ENCODE peak calls at places on chromosomes 12 and 14, in nine cellular contexts. P, F, B, O, Z, I, U, L and J are unnamed samples.

GRCh38 chr14:81710232-81710845 is 176.7 kb upstream of the SEL1L start:
- DNase-seq in L (peak), F (peak), B (no peak), P (no peak), U (peak), I (no peak), O (no peak), Z (no peak), J (no peak)

GRCh38 chr14:104554608-104555401 is 24.8 kb upstream of the C14orf180 start:
- DNase-seq in Z (peak), I (peak), O (peak), U (no peak), L (peak), P (peak), F (no peak), B (no peak), J (peak)

GRCh38 chr12:131499160-131499863 is 211.6 kb upstream of the SFSWAP start:
- DNase-seq in P (no peak), U (no peak), F (no peak), Z (peak), O (no peak), B (no peak), I (no peak), L (peak), J (no peak)

GRCh38 chr12:6996040-6996441 is 22.2 kb downstream of the LPCAT3 start:
- DNase-seq in P (no peak), B (no peak), O (peak), L (peak), Z (no peak), U (no peak), F (no peak), I (no peak), J (no peak)

GRCh38 chr12:52903285-52903854 is 1.5 kb downstream of the KRT8 start:
- DNase-seq in U (peak), B (peak), I (peak), Z (peak), L (peak), P (peak), O (peak), F (peak), J (peak)

GRCh38 chr14:49134940-49135339 is 451.2 kb downstream of the RPS29 start:
- DNase-seq in P (no peak), O (no peak), U (peak), Z (no peak), F (peak), I (no peak), L (no peak), B (no peak), J (no peak)

GRCh38 chr12:5487971-5488955 is 56.4 kb downstream of the NTF3 start:
- DNase-seq in Z (no peak), F (no peak), L (peak), I (no peak), U (no peak), O (no peak), P (no peak), B (no peak), J (no peak)

GRCh38 chr12:57127101-57127709 is 1.1 kb upstream of the LRP1 start:
- DNase-seq in Z (peak), O (peak), B (peak), F (no peak), P (peak), I (peak), U (peak), L (peak), J (peak)

GRCh38 chr12:109255377-109255776 is 53.7 kb downstream of the FOXN4 start:
- DNase-seq in O (no peak), L (peak), F (peak), P (peak), B (no peak), Z (no peak), U (peak), I (no peak), J (no peak)

GRCh38 chr14:73943083-73943482 is 6.8 kb downstream of the FAM161B start:
- DNase-seq in I (no peak), O (no peak), U (no peak), L (peak), F (no peak), P (no peak), Z (no peak), B (peak), J (no peak)

GRCh38 chr14:84375235-84375634 is 1154.7 kb upstream of the FLRT2 start:
- DNase-seq in B (no peak), P (no peak), F (peak), O (no peak), U (no peak), I (no peak), L (no peak), Z (no peak), J (no peak)

GRCh38 chr12:26704684-26705475 is 128.1 kb downstream of the ITPR2 start:
- DNase-seq in O (no peak), U (no peak), I (no peak), Z (peak), L (peak), F (peak), P (no peak), B (no peak), J (no peak)

GRCh38 chr12:26736563-26737486 is 96.2 kb downstream of the ITPR2 start:
- DNase-seq in I (no peak), Z (no peak), O (no peak), U (no peak), B (no peak), F (no peak), L (peak), P (no peak), J (no peak)

GRCh38 chr12:73445658-73446324 is 1091.8 kb upstream of the ATXN7L3B start:
- DNase-seq in L (no peak), F (no peak), I (no peak), O (no peak), B (no peak), P (no peak), Z (no peak), U (no peak), J (no peak)

GRCh38 chr14:53331247-53331646 is 178.1 kb upstream of the DDHD1 start:
- DNase-seq in I (no peak), Z (no peak), U (no peak), P (no peak), L (peak), B (no peak), F (no peak), O (no peak), J (no peak)

GRCh38 chr12:79934309-79935020 is 432 bp downstream of the PPP1R12A start:
- DNase-seq in O (no peak), B (peak), L (no peak), Z (no peak), F (peak), I (no peak), P (peak), U (peak), J (peak)

GRCh38 chr14:77086017-77086727 is 11.9 kb upstream of the CIPC start:
- DNase-seq in O (no peak), U (peak), L (peak), I (no peak), P (no peak), B (no peak), F (no peak), Z (no peak), J (no peak)

GRCh38 chr14:100486025-100486828 is 101.0 kb downstream of the BEGAIN start:
- DNase-seq in I (peak), L (peak), O (peak), F (peak), B (no peak), P (no peak), U (peak), Z (peak), J (peak)

GRCh38 chr12:122834921-122835692 is at the start of gene HIP1R:
- DNase-seq in F (peak), Z (peak), O (peak), I (no peak), B (no peak), L (peak), U (peak), P (peak), J (peak)

GRCh38 chr12:119693006-119693405 is 25.1 kb downstream of the PRKAB1 start:
- DNase-seq in P (no peak), Z (no peak), B (peak), U (no peak), F (peak), I (no peak), L (peak), O (no peak), J (peak)

GRCh38 chr12:46671102-46671501 is 154.7 kb downstream of the SLC38A4 start:
- DNase-seq in O (no peak), P (no peak), I (no peak), Z (no peak), B (no peak), F (no peak), U (no peak), L (no peak), J (no peak)
- H3K27ac ChIP-seq in O (no peak), P (peak), I (no peak), Z (no peak), B (no peak), F (no peak), U (peak), L (no peak), J (no peak)

DNA sequence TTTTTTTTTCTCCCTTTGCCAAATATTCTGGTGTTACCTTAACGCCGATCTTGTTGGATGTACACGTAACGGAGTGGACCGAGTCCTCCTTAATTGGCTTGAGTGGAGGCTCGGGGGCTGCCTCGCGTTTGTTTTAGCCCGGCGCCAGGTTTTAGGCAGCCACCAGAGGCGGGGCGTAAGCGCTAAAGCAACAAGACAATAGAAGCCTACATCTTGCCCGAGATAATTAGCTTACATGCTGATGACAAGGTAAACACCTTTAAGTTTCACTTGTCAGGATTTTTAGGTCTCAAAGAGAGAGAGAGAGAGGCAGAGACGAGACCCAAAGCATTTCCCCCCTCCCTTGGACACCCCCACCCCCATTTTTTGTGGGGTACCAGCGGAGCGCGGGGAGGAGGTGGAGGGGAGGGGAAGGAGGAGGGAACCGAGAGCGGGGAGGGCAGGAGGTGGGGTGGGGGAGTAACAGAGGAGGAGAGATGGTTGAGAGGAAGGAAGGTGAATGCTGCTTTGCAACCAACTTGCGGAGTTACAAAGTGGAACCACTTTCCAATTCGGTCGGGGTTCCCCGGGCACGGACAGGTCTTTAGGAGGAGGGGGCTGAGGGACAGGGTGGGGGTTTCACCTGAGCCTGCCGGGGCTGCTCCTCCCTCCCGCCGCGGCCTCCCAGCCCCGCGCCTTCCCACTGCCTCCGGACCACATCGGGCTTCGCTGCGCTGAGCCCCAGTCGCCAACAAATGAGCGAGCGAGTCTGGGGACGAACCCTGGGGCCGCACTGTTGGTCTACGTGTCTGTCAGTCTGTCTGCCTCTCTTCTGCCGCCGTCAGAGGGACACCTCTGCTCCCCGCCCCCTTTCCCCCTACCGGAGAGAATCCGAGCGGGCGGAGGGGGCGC is at the start of gene NKX2-1:
- DNase-seq in Z (no peak), O (no peak), P (no peak), L (no peak), I (no peak), F (no peak), U (peak), B (peak), J (no peak)
- H3K4me3 ChIP-seq in Z (peak), O (peak), P (peak), L (peak), I (peak), F (peak), U (peak), B (peak), J (peak)

GRCh38 chr12:32534698-32535097 is 135.3 kb downstream of the FGD4 start:
- DNase-seq in Z (no peak), U (no peak), L (peak), F (no peak), B (no peak), P (no peak), I (no peak), O (no peak), J (no peak)
- H3K27ac ChIP-seq in Z (peak), U (peak), L (peak), F (peak), B (peak), P (peak), I (peak), O (peak), J (no peak)

DNA sequence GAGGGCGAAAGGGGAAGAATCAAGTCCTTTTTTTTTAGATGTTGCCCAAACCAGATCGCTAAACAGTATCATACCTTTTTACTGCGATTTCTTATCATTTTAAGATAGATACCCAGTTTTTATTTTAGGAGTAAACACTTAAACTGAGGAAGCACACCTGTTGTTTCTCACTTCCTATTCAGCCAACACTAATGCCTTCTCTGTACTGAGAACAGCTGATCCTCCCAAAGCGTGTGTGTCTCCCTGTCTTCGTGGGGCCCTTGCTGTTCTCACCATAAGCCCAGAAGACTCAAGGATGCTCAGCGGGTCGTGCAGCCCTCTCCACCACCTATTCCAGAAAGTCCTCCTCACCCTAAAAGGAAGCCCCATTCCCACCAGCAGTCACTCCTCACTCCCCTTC is 14.8 kb downstream of the PPP2R5C start:
- DNase-seq in B (no peak), U (no peak), Z (no peak), F (no peak), O (no peak), P (no peak), L (no peak), I (no peak), J (no peak)
- H3K4me3 ChIP-seq in B (no peak), U (no peak), Z (no peak), F (no peak), O (no peak), P (no peak), L (no peak), I (no peak), J (no peak)